ENCODE peak calls at places on chromosomes 13 and 19, in eight cellular contexts. V is A549, F is astrocyte of the cerebellum, K is brain microvascular endothelial cell, A is psoas muscle, B is GM06990, J is tibial artery, G is IMR-90. U is an unnamed sample.

GRCh38 chr19:47848871-47849473 is 10.1 kb upstream of the TPRX2 start:
- DNase-seq in V (peak), F (no peak), K (peak), A (no peak), B (no peak), J (no peak), G (no peak), U (no peak)

GRCh38 chr13:33279898-33280549 is 5.5 kb downstream of the STARD13 start:
- DNase-seq in V (peak), F (no peak), K (peak), A (no peak), B (no peak), J (no peak), G (peak), U (no peak)

GRCh38 chr13:39317284-39317683 is 279.0 kb downstream of the NHLRC3 start:
- DNase-seq in V (no peak), F (peak), K (peak), A (peak), B (no peak), J (no peak), G (peak), U (no peak)

GRCh38 chr13:57557979-57558529 is 73.5 kb upstream of the PCDH17 start:
- DNase-seq in V (peak), F (no peak), K (no peak), A (no peak), B (no peak), J (no peak), G (no peak), U (no peak)

GRCh38 chr19:33813391-33814101 is 16.9 kb downstream of the KCTD15 start:
- DNase-seq in V (no peak), F (no peak), K (no peak), A (no peak), B (no peak), J (no peak), G (no peak), U (no peak)

GRCh38 chr13:31162151-31163008 is 676 bp upstream of the HSPH1 start:
- DNase-seq in V (peak), F (peak), K (peak), A (peak), B (no peak), J (peak), G (peak), U (peak)

GRCh38 chr13:110820311-110820710 is 94.6 kb downstream of the ANKRD10 start:
- DNase-seq in V (no peak), F (no peak), K (no peak), A (no peak), B (no peak), J (no peak), G (no peak), U (no peak)

GRCh38 chr13:35566340-35566739 is 89.9 kb upstream of the MAB21L1 start:
- DNase-seq in V (no peak), F (no peak), K (no peak), A (no peak), B (no peak), J (no peak), G (no peak), U (no peak)

GRCh38 chr19:3817761-3818160 is 31.6 kb upstream of the MATK start:
- DNase-seq in V (no peak), F (no peak), K (no peak), A (no peak), B (no peak), J (no peak), G (no peak), U (no peak)

GRCh38 chr19:50896591-50897190 is 14.5 kb downstream of the KLK4 start:
- DNase-seq in V (peak), F (no peak), K (peak), A (no peak), B (peak), J (peak), G (peak), U (no peak)

GRCh38 chr19:28864024-28864503 is 348.9 kb downstream of the UQCRFS1 start:
- DNase-seq in V (no peak), F (no peak), K (no peak), A (no peak), B (no peak), J (no peak), G (no peak), U (no peak)

GRCh38 chr19:39845621-39846175 is 481 bp downstream of the FBL start:
- DNase-seq in V (no peak), F (no peak), K (no peak), A (no peak), B (peak), J (no peak), G (no peak), U (no peak)

GRCh38 chr19:55795021-55795420 is 26.1 kb downstream of the RFPL4AL1 start:
- DNase-seq in V (no peak), F (no peak), K (no peak), A (no peak), B (no peak), J (no peak), G (no peak), U (no peak)

GRCh38 chr19:13089139-13089856 is 13.4 kb downstream of the LYL1 start:
- DNase-seq in V (peak), F (no peak), K (no peak), A (no peak), B (no peak), J (no peak), G (no peak), U (no peak)

GRCh38 chr13:100826441-100826840 is 151.8 kb upstream of the TMTC4 start:
- DNase-seq in V (no peak), F (no peak), K (no peak), A (no peak), B (no peak), J (no peak), G (no peak), U (no peak)

GRCh38 chr13:93248627-93249047 is 22.0 kb downstream of the GPC6 start:
- DNase-seq in V (peak), F (peak), K (peak), A (no peak), B (no peak), J (peak), G (peak), U (no peak)

GRCh38 chr13:33441015-33441414 is 155.5 kb upstream of the STARD13 start:
- DNase-seq in V (peak), F (peak), K (no peak), A (no peak), B (no peak), J (no peak), G (peak), U (no peak)

GRCh38 chr13:111230385-111230930 is 90.0 kb upstream of the TEX29 start:
- DNase-seq in V (no peak), F (no peak), K (no peak), A (no peak), B (no peak), J (no peak), G (no peak), U (no peak)

GRCh38 chr13:40271931-40272775 is 394.3 kb downstream of the FOXO1 start:
- DNase-seq in V (peak), F (peak), K (peak), A (peak), B (no peak), J (peak), G (peak), U (peak)

GRCh38 chr13:20702945-20703784 is at the start of gene IL17D:
- DNase-seq in V (no peak), F (no peak), K (no peak), A (peak), B (peak), J (peak), G (no peak), U (no peak)

GRCh38 chr19:19420570-19421301 is 15.3 kb downstream of the GATAD2A start:
- DNase-seq in V (no peak), F (peak), K (no peak), A (no peak), B (no peak), J (no peak), G (no peak), U (no peak)

GRCh38 chr13:59962343-59962742 is 201.4 kb downstream of the DIAPH3 start:
- DNase-seq in V (no peak), F (no peak), K (no peak), A (no peak), B (no peak), J (no peak), G (no peak), U (no peak)

GRCh38 chr13:44425041-44425814 is 51.6 kb downstream of the SERP2 start:
- DNase-seq in V (no peak), F (no peak), K (peak), A (no peak), B (no peak), J (no peak), G (no peak), U (no peak)

GRCh38 chr13:77857810-77858209 is 60.8 kb downstream of the EDNRB start:
- DNase-seq in V (no peak), F (no peak), K (no peak), A (no peak), B (no peak), J (no peak), G (peak), U (no peak)

GRCh38 chr19:48856921-48857320 is 11.5 kb downstream of the PLEKHA4 start:
- DNase-seq in V (no peak), F (no peak), K (no peak), A (no peak), B (no peak), J (no peak), G (no peak), U (no peak)

GRCh38 chr19:5691205-5691929 is 1.3 kb downstream of the RPL36 start:
- DNase-seq in V (peak), F (no peak), K (no peak), A (peak), B (no peak), J (no peak), G (peak), U (no peak)

GRCh38 chr19:52542984-52543664 is 15.7 kb downstream of the ZNF808 start:
- DNase-seq in V (no peak), F (no peak), K (peak), A (no peak), B (peak), J (no peak), G (peak), U (no peak)

GRCh38 chr19:55365245-55365644 is 2.2 kb upstream of the GARIN5B start:
- DNase-seq in V (no peak), F (no peak), K (no peak), A (no peak), B (no peak), J (no peak), G (no peak), U (no peak)

GRCh38 chr13:80173224-80173623 is 167.7 kb downstream of the SPRY2 start:
- DNase-seq in V (no peak), F (no peak), K (no peak), A (no peak), B (peak), J (no peak), G (no peak), U (no peak)

GRCh38 chr13:94331281-94331680 is 148.2 kb downstream of the DCT start:
- DNase-seq in V (no peak), F (no peak), K (no peak), A (no peak), B (no peak), J (no peak), G (no peak), U (no peak)

DNA sequence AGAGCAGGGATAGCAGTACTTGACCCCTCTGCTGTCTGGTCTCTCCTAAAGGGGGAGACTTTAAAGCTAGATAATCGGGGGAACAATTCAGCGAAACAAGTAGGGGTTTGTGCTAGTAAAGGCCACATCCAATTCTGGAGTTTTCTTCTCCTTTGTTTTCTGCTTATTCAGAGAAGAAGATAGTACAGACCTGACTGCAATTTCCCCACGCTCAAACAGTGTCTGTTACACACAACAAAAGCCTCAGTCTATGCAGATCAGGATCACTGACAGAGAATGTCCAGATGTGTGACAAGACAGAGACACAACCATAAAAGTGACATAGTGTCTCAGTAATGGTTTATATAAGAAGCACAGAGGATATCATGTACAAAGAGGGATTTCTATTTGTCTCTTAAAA is 70.8 kb upstream of the GTF3A start:
- DNase-seq in V (no peak), F (no peak), K (no peak), A (no peak), B (no peak), J (no peak), G (no peak), U (no peak)
- H3K4me3 ChIP-seq in V (no peak), F (no peak), K (no peak), A (no peak), B (peak), J (no peak), G (peak), U (no peak)

DNA sequence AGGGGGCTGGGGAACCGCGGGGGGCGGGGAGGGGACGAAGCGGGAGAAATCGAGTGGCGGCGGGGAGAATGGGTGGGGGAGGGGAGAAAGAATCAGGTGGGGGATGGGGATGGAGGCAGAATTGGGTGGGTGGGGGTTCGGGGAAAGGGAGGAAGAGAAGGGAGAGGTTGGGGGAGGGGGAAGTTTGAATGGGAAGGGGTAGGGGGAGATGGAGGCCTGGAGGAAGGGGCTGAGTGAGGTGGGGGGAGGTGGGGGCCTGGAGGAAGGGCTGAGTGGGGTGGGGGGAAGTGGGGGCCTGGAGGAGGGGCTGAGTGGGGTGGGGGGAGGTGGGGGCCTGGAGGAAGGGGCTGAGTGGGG is 391 bp upstream of the ADAMTS10 start:
- DNase-seq in V (no peak), F (no peak), K (no peak), A (no peak), B (no peak), J (no peak), G (no peak), U (no peak)
- H3K4me3 ChIP-seq in V (peak), F (peak), K (no peak), A (peak), B (no peak), J (peak), G (peak), U (peak)

DNA sequence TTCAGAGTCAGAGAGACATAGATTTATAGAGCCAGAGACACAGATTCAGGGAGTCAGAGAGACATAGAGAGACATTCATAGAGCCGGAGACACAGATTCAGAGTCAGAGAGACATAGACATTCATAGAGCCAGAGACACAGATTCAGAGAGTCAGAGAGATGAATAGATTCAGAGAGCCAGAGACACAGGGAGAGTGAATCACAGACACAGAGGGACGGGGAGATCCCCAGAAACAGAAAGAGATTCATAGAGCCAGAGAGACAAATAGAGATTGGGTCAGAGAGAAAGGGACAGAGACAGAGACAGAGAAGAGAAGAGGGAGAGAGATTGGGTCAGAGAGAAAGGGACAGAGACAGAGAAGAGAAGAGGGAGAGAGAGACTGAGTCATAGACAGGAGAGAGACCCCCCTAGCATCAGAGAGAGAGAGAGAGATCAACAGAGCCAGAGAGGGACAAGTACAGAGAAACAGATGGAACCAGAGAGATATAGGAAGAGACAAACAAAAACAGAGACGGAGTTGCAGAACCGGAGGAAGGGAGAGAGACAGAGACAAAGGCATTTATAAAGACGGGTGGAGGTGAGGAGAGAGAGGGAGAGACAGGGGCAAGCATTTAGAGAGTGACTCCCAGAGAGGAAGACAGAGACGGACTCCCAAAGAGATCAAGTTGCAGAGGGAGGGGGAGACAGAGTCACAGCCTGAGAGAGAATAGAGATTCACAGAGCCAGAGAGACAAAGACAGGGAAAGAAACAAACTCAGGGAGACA is 1.1 kb upstream of the PRKCG start:
- DNase-seq in V (no peak), F (no peak), K (no peak), A (no peak), B (no peak), J (no peak), G (no peak), U (no peak)
- H3K4me3 ChIP-seq in V (peak), F (no peak), K (no peak), A (no peak), B (no peak), J (no peak), G (no peak), U (peak)

GRCh38 chr19:45879055-45879454 is 6.9 kb downstream of the IRF2BP1 start:
- DNase-seq in V (no peak), F (no peak), K (no peak), A (no peak), B (no peak), J (no peak), G (no peak), U (no peak)

GRCh38 chr19:45874620-45874966 is 10.5 kb downstream of the FOXA3 start:
- DNase-seq in V (no peak), F (no peak), K (no peak), A (no peak), B (no peak), J (no peak), G (no peak), U (no peak)

GRCh38 chr19:45878043-45878794 is 7.7 kb downstream of the IRF2BP1 start:
- DNase-seq in V (no peak), F (no peak), K (no peak), A (no peak), B (no peak), J (no peak), G (no peak), U (no peak)

GRCh38 chr19:45876161-45876410 is 9.9 kb downstream of the IRF2BP1 start:
- DNase-seq in V (no peak), F (no peak), K (no peak), A (no peak), B (no peak), J (no peak), G (no peak), U (no peak)

DNA sequence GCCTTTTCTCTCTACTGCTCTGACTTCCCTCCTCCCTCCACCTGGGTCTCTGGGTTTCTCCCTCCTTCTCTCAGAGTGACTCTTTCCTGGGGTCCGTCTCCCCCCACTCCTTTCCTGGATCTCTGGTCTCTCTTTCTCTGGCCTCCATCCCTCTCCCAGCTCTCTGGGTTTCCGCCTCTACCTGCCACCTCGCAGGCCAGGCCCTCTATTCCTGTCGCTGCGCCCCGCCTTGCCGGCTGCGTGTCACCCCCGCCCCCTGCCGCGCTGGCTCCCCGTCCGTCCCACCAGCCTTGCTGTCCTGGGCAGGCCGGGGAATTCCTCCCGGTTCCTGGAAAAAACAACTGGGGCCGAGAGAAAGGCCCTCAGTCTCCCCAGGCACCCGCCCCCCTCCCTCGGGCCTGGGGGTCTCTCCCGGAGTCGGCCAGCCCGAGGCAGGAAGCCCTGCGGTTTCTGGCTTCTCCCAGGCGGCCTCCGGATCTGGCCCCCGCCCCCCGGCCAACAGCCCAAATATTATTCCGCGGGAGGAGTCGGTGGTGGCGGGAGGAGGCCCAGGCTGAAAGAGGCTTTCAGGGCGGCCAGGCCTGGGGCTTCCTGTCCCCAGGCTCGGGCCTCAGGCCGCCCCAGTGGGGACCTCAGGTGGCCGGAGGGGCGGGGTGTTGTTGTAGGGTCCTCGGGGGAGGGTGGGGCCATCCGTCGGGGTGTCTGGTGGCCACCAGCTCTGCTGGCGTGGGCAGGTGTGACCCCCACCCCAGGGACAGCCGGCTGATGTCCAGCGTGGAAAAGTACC is 9.3 kb downstream of the IRF2BP1 start:
- DNase-seq in V (no peak), F (no peak), K (peak), A (peak), B (no peak), J (no peak), G (peak), U (no peak)
- H3K4me3 ChIP-seq in V (no peak), F (no peak), K (peak), A (peak), B (no peak), J (peak), G (no peak), U (peak)

DNA sequence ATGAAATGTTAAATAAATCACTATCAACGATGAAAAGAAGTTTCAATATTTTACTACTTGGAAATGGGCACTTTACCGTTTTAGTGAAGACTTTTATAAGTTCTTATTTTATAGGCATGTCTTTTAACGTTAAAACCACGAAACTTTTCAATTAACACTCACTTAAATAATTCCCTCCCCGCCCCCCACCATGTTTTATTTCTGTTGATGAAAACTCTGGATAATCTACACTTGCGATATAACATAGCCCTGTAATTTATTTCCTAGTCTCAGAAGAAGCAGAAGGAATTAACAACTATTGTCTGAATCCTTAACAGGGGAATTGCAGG is 343 bp upstream of the ZNF285 start:
- DNase-seq in V (no peak), F (no peak), K (no peak), A (no peak), B (no peak), J (no peak), G (no peak), U (no peak)
- H3K4me3 ChIP-seq in V (peak), F (peak), K (peak), A (peak), B (no peak), J (peak), G (peak), U (peak)